ENCODE peak calls at places on chromosomes 2 and 18, in seven cellular contexts. E is neural crest cell; O is AG04449; T is activated CD8-positive, alpha-beta memory T cell treated with anti-CD3 and anti-CD28 coated beads, Interleukin-2, amount 10 ng/mL, durations not matched to agents 7 days and 5 days; J is AG20443; U is brain microvascular endothelial cell; L is retina. D is an unnamed sample.

GRCh38 chr2:185507703-185508102 is 230.9 kb upstream of the FSIP2 start:
- DNase-seq in E (peak), O (no peak), T (no peak), J (no peak), U (no peak), L (no peak), D (no peak)

GRCh38 chr18:63237911-63238710 is 81.5 kb downstream of the BCL2 start:
- DNase-seq in E (peak), O (peak), T (no peak), J (peak), U (peak), L (peak), D (peak)

GRCh38 chr2:73964223-73964622 is 20.5 kb upstream of the TET3 start:
- DNase-seq in E (no peak), O (no peak), T (no peak), J (no peak), U (no peak), L (no peak), D (no peak)

GRCh38 chr2:126942427-126943203 is 43.9 kb downstream of the TEX51 start:
- DNase-seq in E (no peak), O (no peak), T (no peak), J (no peak), U (no peak), L (no peak), D (no peak)

GRCh38 chr2:232190796-232191195 is 187.8 kb upstream of the ALPP start:
- DNase-seq in E (no peak), O (no peak), T (no peak), J (no peak), U (no peak), L (no peak), D (no peak)

GRCh38 chr2:100924520-100925451 is 77.3 kb upstream of the RPL31 start:
- DNase-seq in E (no peak), O (no peak), T (peak), J (peak), U (peak), L (no peak), D (peak)

GRCh38 chr2:68653034-68653433 is 9.7 kb downstream of the PROKR1 start:
- DNase-seq in E (no peak), O (no peak), T (no peak), J (no peak), U (no peak), L (no peak), D (no peak)

GRCh38 chr2:38016177-38016576 is 59.8 kb downstream of the CYP1B1 start:
- DNase-seq in E (no peak), O (no peak), T (no peak), J (no peak), U (no peak), L (no peak), D (no peak)

GRCh38 chr2:72989770-72990556 is 72.6 kb downstream of the EMX1 start:
- DNase-seq in E (no peak), O (no peak), T (no peak), J (no peak), U (no peak), L (no peak), D (no peak)

GRCh38 chr2:127662937-127663565 is 12.3 kb downstream of the LIMS2 start:
- DNase-seq in E (no peak), O (no peak), T (no peak), J (no peak), U (no peak), L (no peak), D (no peak)

GRCh38 chr18:28854964-28855363 is 678.0 kb upstream of the CDH2 start:
- DNase-seq in E (no peak), O (no peak), T (no peak), J (peak), U (no peak), L (no peak), D (no peak)

GRCh38 chr2:112783187-112783721 is 1.0 kb downstream of the IL1A start:
- DNase-seq in E (no peak), O (no peak), T (no peak), J (no peak), U (no peak), L (no peak), D (no peak)

GRCh38 chr18:58045265-58046086 is 1.4 kb downstream of the NEDD4L start:
- DNase-seq in E (peak), O (no peak), T (peak), J (no peak), U (no peak), L (peak), D (no peak)

GRCh38 chr2:162838141-162838500 is 446 bp downstream of the KCNH7 start:
- DNase-seq in E (no peak), O (no peak), T (no peak), J (no peak), U (no peak), L (no peak), D (no peak)

GRCh38 chr2:182594286-182594685 is 121.8 kb upstream of the DNAJC10 start:
- DNase-seq in E (no peak), O (no peak), T (no peak), J (peak), U (no peak), L (no peak), D (no peak)

GRCh38 chr2:204650611-204651010 is 105.3 kb downstream of the PARD3B start:
- DNase-seq in E (no peak), O (no peak), T (no peak), J (no peak), U (no peak), L (no peak), D (no peak)

GRCh38 chr18:76688724-76689472 is 133.5 kb upstream of the ZNF236 start:
- DNase-seq in E (no peak), O (no peak), T (no peak), J (no peak), U (no peak), L (no peak), D (no peak)

GRCh38 chr18:30746224-30746623 is 296.3 kb downstream of the DSC3 start:
- DNase-seq in E (no peak), O (no peak), T (no peak), J (no peak), U (no peak), L (no peak), D (no peak)

GRCh38 chr2:224666951-224667553 is 49.1 kb downstream of the CCDC195 start:
- DNase-seq in E (no peak), O (no peak), T (no peak), J (no peak), U (no peak), L (no peak), D (no peak)

GRCh38 chr2:209901187-209901586 is 101.3 kb upstream of the RPE start:
- DNase-seq in E (no peak), O (no peak), T (no peak), J (no peak), U (no peak), L (no peak), D (no peak)

GRCh38 chr2:65409045-65409444 is 23.4 kb downstream of the SPRED2 start:
- DNase-seq in E (no peak), O (no peak), T (no peak), J (no peak), U (no peak), L (no peak), D (no peak)

GRCh38 chr2:57893347-57893746 is 153.3 kb upstream of the VRK2 start:
- DNase-seq in E (no peak), O (no peak), T (no peak), J (no peak), U (no peak), L (no peak), D (no peak)

GRCh38 chr2:20224716-20225293 is at the start of gene SDC1:
- DNase-seq in E (peak), O (no peak), T (no peak), J (peak), U (peak), L (peak), D (no peak)